ENCODE peak calls at places on chromosomes 5 and 9, in nine cellular contexts. U is MM.1S, C is fibroblast of lung, K is H1, O is IMR-90, E is PC-3, V is neural progenitor cell, S is GM23338, F is astrocyte. I is an unnamed sample. For H3K4me1, the result is how much of the 10 kb centered on the place peaks cover.

GRCh38 chr9:70749066-70749465 is 334.6 kb upstream of the KLF9 start:
- DNase-seq in U (no peak), C (no peak), K (no peak), O (no peak), E (no peak), V (no peak), S (no peak), F (no peak), I (no peak)

GRCh38 chr5:110371725-110372041 is 354.8 kb downstream of the TMEM232 start:
- DNase-seq in U (no peak), C (no peak), K (no peak), O (no peak), E (no peak), V (no peak), S (no peak), F (no peak), I (no peak)

GRCh38 chr5:30446456-30446855 is 747.0 kb upstream of the CDH6 start:
- DNase-seq in U (no peak), C (no peak), K (no peak), O (no peak), E (no peak), V (no peak), S (no peak), F (no peak), I (no peak)

GRCh38 chr9:35338561-35339274 is 151.2 kb upstream of the RUSC2 start:
- DNase-seq in U (no peak), C (no peak), K (no peak), O (no peak), E (no peak), V (no peak), S (no peak), F (no peak), I (no peak)

GRCh38 chr5:156272139-156272538 is 54.8 kb upstream of the SGCD start:
- DNase-seq in U (no peak), C (no peak), K (no peak), O (no peak), E (no peak), V (no peak), S (no peak), F (no peak), I (no peak)

GRCh38 chr9:88537743-88538055 is 2.7 kb downstream of the NXNL2 start:
- DNase-seq in U (peak), C (peak), K (no peak), O (peak), E (peak), V (peak), S (peak), F (peak), I (peak)

GRCh38 chr9:133839822-133840329 is 101.7 kb upstream of the SARDH start:
- DNase-seq in U (no peak), C (peak), K (no peak), O (peak), E (no peak), V (peak), S (peak), F (no peak), I (no peak)

GRCh38 chr5:72458407-72458806 is 48.8 kb downstream of the ZNF366 start:
- DNase-seq in U (no peak), C (no peak), K (no peak), O (no peak), E (no peak), V (no peak), S (no peak), F (no peak), I (no peak)

GRCh38 chr5:124583469-124584350 is 162.7 kb downstream of the ZNF608 start:
- DNase-seq in U (peak), C (peak), K (no peak), O (peak), E (peak), V (no peak), S (no peak), F (peak), I (peak)

GRCh38 chr9:116501871-116502270 is 185.2 kb upstream of the TRIM32 start:
- DNase-seq in U (no peak), C (no peak), K (no peak), O (peak), E (peak), V (no peak), S (no peak), F (peak), I (no peak)

GRCh38 chr9:129141066-129142041 is 30.1 kb downstream of the PTPA start:
- DNase-seq in U (no peak), C (peak), K (no peak), O (peak), E (no peak), V (peak), S (no peak), F (peak), I (peak)
- H3K4me1 ChIP-seq in U (under half), C (half or more), K (under half), O (half or more), E (under half), V (half or more), S (half or more), F (half or more), I (half or more)

GRCh38 chr9:15246688-15247087 is 60.3 kb downstream of the TTC39B start:
- DNase-seq in U (no peak), C (no peak), K (no peak), O (peak), E (peak), V (no peak), S (no peak), F (peak), I (no peak)
- H3K27ac ChIP-seq in U (no peak), C (no peak), K (no peak), O (no peak), E (no peak), V (no peak), S (no peak), F (peak), I (no peak)

DNA sequence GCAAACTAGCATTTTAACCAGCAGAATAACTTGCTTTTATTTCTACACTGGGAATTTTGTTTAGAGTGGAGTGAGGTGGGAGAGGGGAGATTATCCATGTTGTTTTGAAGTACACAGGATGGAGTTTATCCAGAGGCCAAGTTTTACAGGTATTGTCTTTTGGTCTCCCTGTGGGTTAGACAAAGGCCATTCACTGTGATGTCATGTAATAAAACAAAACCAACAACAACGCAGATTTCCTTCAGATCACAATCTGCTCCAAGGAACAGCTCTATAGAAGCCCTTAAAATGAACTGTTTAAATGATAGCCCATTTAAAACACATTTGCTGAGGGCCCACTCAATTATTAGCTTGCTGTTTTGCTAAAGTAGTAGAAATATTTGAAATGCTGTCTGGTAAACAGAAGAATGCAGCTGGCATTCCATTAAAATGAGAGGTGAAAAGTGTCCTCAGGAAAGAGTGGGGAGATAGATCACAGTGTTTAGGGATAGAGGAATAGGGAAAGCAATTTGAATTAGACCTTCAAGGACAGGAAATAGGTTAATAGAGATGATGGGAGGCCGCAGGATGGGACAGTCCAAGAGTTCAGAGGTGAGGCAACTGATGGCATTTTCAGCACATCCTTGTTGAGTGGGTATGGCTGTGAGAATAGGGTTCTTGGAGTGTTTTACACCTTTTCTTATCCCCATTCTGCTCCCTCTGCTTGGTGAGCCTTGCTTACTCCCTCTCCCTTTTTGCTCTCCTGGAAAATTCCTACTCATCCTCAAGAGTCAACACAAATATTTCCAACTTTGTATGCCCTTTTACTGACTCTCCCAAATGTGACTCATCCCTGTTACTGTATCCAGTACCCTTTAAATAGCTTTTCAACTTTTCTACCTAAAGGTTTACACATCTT is 140.1 kb upstream of the NR3C1 start:
- DNase-seq in U (no peak), C (peak), K (no peak), O (peak), E (peak), V (no peak), S (peak), F (peak), I (no peak)
- H2AFZ ChIP-seq in U (no peak), C (no peak), K (peak), O (peak), E (no peak), V (no peak), S (no peak), F (no peak), I (no peak)

GRCh38 chr9:121748727-121749546 is 97.5 kb downstream of the DAB2IP start:
- DNase-seq in U (no peak), C (no peak), K (no peak), O (no peak), E (no peak), V (no peak), S (no peak), F (no peak), I (no peak)
- H3K4me1 ChIP-seq in U (under half), C (under half), K (under half), O (under half), E (under half), V (under half), S (under half), F (under half), I (under half)

GRCh38 chr9:8723195-8723594 is 923.6 kb upstream of the DMAC1 start:
- DNase-seq in U (no peak), C (no peak), K (no peak), O (no peak), E (no peak), V (no peak), S (no peak), F (no peak), I (no peak)

GRCh38 chr9:8717146-8717545 is 917.6 kb upstream of the DMAC1 start:
- DNase-seq in U (no peak), C (peak), K (no peak), O (no peak), E (no peak), V (no peak), S (no peak), F (peak), I (no peak)

GRCh38 chr9:8718121-8718725 is 918.6 kb upstream of the DMAC1 start:
- DNase-seq in U (no peak), C (peak), K (no peak), O (peak), E (no peak), V (peak), S (no peak), F (peak), I (no peak)

GRCh38 chr9:8715792-8716191 is 916.2 kb upstream of the DMAC1 start:
- DNase-seq in U (no peak), C (no peak), K (no peak), O (no peak), E (no peak), V (no peak), S (no peak), F (no peak), I (no peak)

GRCh38 chr9:8719833-8720486 is 920.4 kb upstream of the DMAC1 start:
- DNase-seq in U (no peak), C (peak), K (no peak), O (no peak), E (no peak), V (no peak), S (no peak), F (no peak), I (no peak)
- H3K27ac ChIP-seq in U (no peak), C (no peak), K (no peak), O (no peak), E (no peak), V (no peak), S (no peak), F (no peak), I (no peak)

GRCh38 chr5:130321931-130322330 is 417.7 kb downstream of the CHSY3 start:
- DNase-seq in U (no peak), C (no peak), K (no peak), O (no peak), E (no peak), V (no peak), S (no peak), F (no peak), I (no peak)

GRCh38 chr5:130316971-130317421 is 412.7 kb downstream of the CHSY3 start:
- DNase-seq in U (no peak), C (no peak), K (no peak), O (no peak), E (no peak), V (peak), S (no peak), F (no peak), I (no peak)
- H2AFZ ChIP-seq in U (no peak), C (no peak), K (no peak), O (no peak), E (no peak), V (no peak), S (no peak), F (peak), I (no peak)

GRCh38 chr5:56026863-56027300 is 32.1 kb upstream of the IL6ST start:
- DNase-seq in U (no peak), C (peak), K (no peak), O (peak), E (peak), V (no peak), S (no peak), F (peak), I (no peak)

GRCh38 chr5:56028708-56029107 is 33.9 kb upstream of the IL6ST start:
- DNase-seq in U (no peak), C (no peak), K (no peak), O (no peak), E (no peak), V (no peak), S (no peak), F (no peak), I (no peak)

GRCh38 chr5:56023296-56023695 is 28.5 kb upstream of the IL6ST start:
- DNase-seq in U (no peak), C (no peak), K (no peak), O (no peak), E (no peak), V (no peak), S (no peak), F (no peak), I (no peak)

GRCh38 chr5:56024810-56025302 is 30.1 kb upstream of the IL6ST start:
- DNase-seq in U (peak), C (no peak), K (no peak), O (no peak), E (no peak), V (no peak), S (no peak), F (no peak), I (no peak)

GRCh38 chr5:56025303-56025885 is 30.6 kb upstream of the IL6ST start:
- DNase-seq in U (no peak), C (no peak), K (no peak), O (peak), E (peak), V (no peak), S (no peak), F (no peak), I (no peak)
- H3K4me1 ChIP-seq in U (under half), C (under half), K (under half), O (under half), E (under half), V (under half), S (under half), F (under half), I (under half)

DNA sequence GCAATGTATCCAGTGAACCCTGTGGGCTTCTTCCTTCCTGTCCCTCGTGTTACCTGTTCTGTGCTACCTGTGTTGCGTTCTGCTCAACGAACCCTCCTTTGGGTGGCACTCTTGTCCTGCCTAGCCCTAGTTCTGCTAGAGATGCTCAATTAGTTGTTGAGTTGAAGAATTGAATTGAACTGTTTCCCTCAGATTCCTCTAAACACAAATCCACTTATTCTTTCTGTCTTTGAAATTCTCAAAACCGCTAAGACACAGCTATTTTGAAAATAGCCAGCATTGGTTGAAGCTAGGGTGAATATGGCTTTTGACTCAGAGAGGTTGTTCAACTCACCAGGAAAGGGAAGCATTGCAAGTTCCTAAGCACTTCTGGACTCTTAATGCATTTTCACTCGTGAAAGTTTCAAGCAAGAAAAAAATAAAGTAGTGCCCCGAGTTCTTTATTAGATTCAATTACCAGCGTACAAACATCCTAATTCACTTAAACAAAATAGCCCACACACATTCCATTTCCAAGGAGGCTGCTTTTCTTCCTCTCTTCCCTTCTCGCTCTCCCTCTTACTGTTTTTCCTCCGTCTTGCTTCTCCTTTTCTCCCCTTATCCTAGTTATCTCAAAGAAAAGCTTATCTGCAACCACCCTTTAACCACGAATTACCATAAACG is 648 bp upstream of the ITGA1 start:
- DNase-seq in U (peak), C (no peak), K (no peak), O (peak), E (no peak), V (no peak), S (peak), F (no peak), I (peak)
- H3K27ac ChIP-seq in U (no peak), C (peak), K (no peak), O (peak), E (peak), V (no peak), S (no peak), F (peak), I (no peak)

DNA sequence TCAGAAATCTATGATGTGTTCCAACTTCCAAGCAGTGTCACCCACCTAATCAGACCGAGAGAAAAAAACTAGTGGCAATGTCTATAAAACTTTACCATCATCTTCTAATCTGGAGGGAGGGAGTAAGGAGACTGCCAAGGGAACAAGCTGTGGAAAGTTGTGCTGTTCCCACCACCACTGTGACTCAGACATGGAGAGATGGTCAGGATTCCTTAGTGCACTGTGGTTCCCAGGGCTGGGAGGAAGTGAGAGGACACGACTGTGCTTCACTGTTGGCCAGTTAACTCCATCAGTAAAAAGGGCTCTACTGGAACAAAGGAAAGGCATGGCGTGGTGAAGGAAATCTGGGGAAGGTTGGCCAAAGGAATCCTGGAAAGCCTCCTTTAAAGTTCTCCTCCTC is 18.8 kb downstream of the TICAM2 start:
- DNase-seq in U (no peak), C (peak), K (no peak), O (peak), E (peak), V (peak), S (peak), F (peak), I (no peak)
- H2AFZ ChIP-seq in U (no peak), C (no peak), K (peak), O (peak), E (no peak), V (no peak), S (no peak), F (peak), I (no peak)